ENCODE peak calls at places on chromosomes 12 and 14, in seven cellular contexts. One of them, this sample, is unnamed.

GRCh38 chr12:95942532-95943230 is at the start of gene CCDC38:
- DNase-seq in SK-N-SH: peak; percentile 98
- DNase-seq in WERI-Rb-1: peak; percentile 89
- DNase-seq in body of pancreas: peak; percentile 87
- DNase-seq in testis: peak; percentile 77
- DNase-seq in mucosa of descending colon: peak; percentile 88
- DNase-seq in mammary epithelial cell: peak; percentile 77
- DNase-seq in this sample: peak; percentile 81

GRCh38 chr12:132204064-132204821 is 60.0 kb downstream of the NOC4L start:
- DNase-seq in body of pancreas: no peak
- DNase-seq in mammary epithelial cell: no peak
- DNase-seq in testis: no peak
- DNase-seq in mucosa of descending colon: no peak
- DNase-seq in WERI-Rb-1: peak; percentile 76
- DNase-seq in SK-N-SH: no peak
- DNase-seq in this sample: no peak

GRCh38 chr14:105470812-105471771 is 3.5 kb upstream of the CRIP2 start:
- DNase-seq in body of pancreas: no peak
- DNase-seq in WERI-Rb-1: no peak
- DNase-seq in mammary epithelial cell: no peak
- DNase-seq in SK-N-SH: peak; percentile 83
- DNase-seq in testis: no peak
- DNase-seq in mucosa of descending colon: no peak
- DNase-seq in this sample: no peak

GRCh38 chr12:46266869-46267617 is 1.8 kb downstream of the SLC38A1 start:
- DNase-seq in mucosa of descending colon: peak; percentile 79
- DNase-seq in testis: peak; percentile 53
- DNase-seq in mammary epithelial cell: peak; percentile 51
- DNase-seq in body of pancreas: peak; percentile 67
- DNase-seq in SK-N-SH: peak; percentile 60
- DNase-seq in WERI-Rb-1: peak; percentile 42
- DNase-seq in this sample: peak; percentile 53

GRCh38 chr12:96502477-96502876 is 13.1 kb downstream of the CFAP54 start:
- DNase-seq in testis: no peak
- DNase-seq in WERI-Rb-1: no peak
- DNase-seq in SK-N-SH: no peak
- DNase-seq in mammary epithelial cell: peak; percentile 19
- DNase-seq in body of pancreas: no peak
- DNase-seq in mucosa of descending colon: no peak
- DNase-seq in this sample: no peak

GRCh38 chr14:58871972-58872530 is 234.3 kb downstream of the DACT1 start:
- DNase-seq in mammary epithelial cell: no peak
- DNase-seq in mucosa of descending colon: no peak
- DNase-seq in WERI-Rb-1: no peak
- DNase-seq in testis: no peak
- DNase-seq in SK-N-SH: no peak
- DNase-seq in body of pancreas: no peak
- DNase-seq in this sample: no peak

GRCh38 chr14:94946244-94946643 is 176.3 kb upstream of the GSC start:
- DNase-seq in SK-N-SH: no peak
- DNase-seq in mucosa of descending colon: no peak
- DNase-seq in body of pancreas: no peak
- DNase-seq in mammary epithelial cell: no peak
- DNase-seq in testis: no peak
- DNase-seq in WERI-Rb-1: no peak
- DNase-seq in this sample: no peak

GRCh38 chr14:32006267-32007110 is 70.6 kb upstream of the ARHGAP5 start:
- DNase-seq in mucosa of descending colon: no peak
- DNase-seq in mammary epithelial cell: no peak
- DNase-seq in WERI-Rb-1: peak; percentile 41
- DNase-seq in body of pancreas: peak; percentile 13
- DNase-seq in testis: no peak
- DNase-seq in SK-N-SH: no peak
- DNase-seq in this sample: no peak

GRCh38 chr14:37062191-37062803 is 110.1 kb downstream of the SLC25A21 start:
- DNase-seq in body of pancreas: no peak
- DNase-seq in mammary epithelial cell: no peak
- DNase-seq in WERI-Rb-1: no peak
- DNase-seq in testis: no peak
- DNase-seq in mucosa of descending colon: no peak
- DNase-seq in SK-N-SH: no peak
- DNase-seq in this sample: no peak

GRCh38 chr14:104138098-104138890 is at the start of gene KIF26A:
- DNase-seq in SK-N-SH: peak; percentile 96
- DNase-seq in WERI-Rb-1: peak; percentile 83
- DNase-seq in body of pancreas: no peak
- DNase-seq in mammary epithelial cell: no peak
- DNase-seq in testis: peak; percentile 41
- DNase-seq in mucosa of descending colon: peak; percentile 57
- DNase-seq in this sample: no peak

GRCh38 chr12:48812389-48812788 is 5.9 kb upstream of the CACNB3 start:
- DNase-seq in mucosa of descending colon: no peak
- DNase-seq in testis: no peak
- DNase-seq in SK-N-SH: no peak
- DNase-seq in WERI-Rb-1: no peak
- DNase-seq in body of pancreas: no peak
- DNase-seq in mammary epithelial cell: no peak
- DNase-seq in this sample: no peak

GRCh38 chr12:11822071-11822818 is 172.8 kb downstream of the ETV6 start:
- DNase-seq in mucosa of descending colon: no peak
- DNase-seq in SK-N-SH: no peak
- DNase-seq in body of pancreas: peak; percentile 53
- DNase-seq in testis: no peak
- DNase-seq in WERI-Rb-1: no peak
- DNase-seq in mammary epithelial cell: peak; percentile 73
- DNase-seq in this sample: peak; percentile 29

GRCh38 chr12:6026998-6027397 is 81.9 kb upstream of the ANO2 start:
- DNase-seq in WERI-Rb-1: no peak
- DNase-seq in testis: no peak
- DNase-seq in SK-N-SH: no peak
- DNase-seq in mucosa of descending colon: no peak
- DNase-seq in body of pancreas: no peak
- DNase-seq in mammary epithelial cell: no peak
- DNase-seq in this sample: no peak

GRCh38 chr14:31219169-31219568 is 11.6 kb upstream of the HECTD1 start:
- DNase-seq in testis: no peak
- DNase-seq in mucosa of descending colon: no peak
- DNase-seq in mammary epithelial cell: no peak
- DNase-seq in WERI-Rb-1: no peak
- DNase-seq in body of pancreas: no peak
- DNase-seq in SK-N-SH: no peak
- DNase-seq in this sample: no peak

GRCh38 chr12:4201333-4202105 is 72.0 kb upstream of the CCND2 start:
- DNase-seq in body of pancreas: no peak
- DNase-seq in SK-N-SH: no peak
- DNase-seq in WERI-Rb-1: no peak
- DNase-seq in mammary epithelial cell: no peak
- DNase-seq in mucosa of descending colon: no peak
- DNase-seq in testis: no peak
- DNase-seq in this sample: no peak

GRCh38 chr14:56632192-56632591 is 52.6 kb downstream of the TMEM260 start:
- DNase-seq in mucosa of descending colon: no peak
- DNase-seq in WERI-Rb-1: no peak
- DNase-seq in SK-N-SH: no peak
- DNase-seq in testis: no peak
- DNase-seq in mammary epithelial cell: no peak
- DNase-seq in body of pancreas: no peak
- DNase-seq in this sample: no peak

GRCh38 chr14:99564903-99565259 is 39.1 kb downstream of the CCDC85C start:
- DNase-seq in mammary epithelial cell: no peak
- DNase-seq in WERI-Rb-1: no peak
- DNase-seq in SK-N-SH: peak; percentile 69
- DNase-seq in body of pancreas: no peak
- DNase-seq in mucosa of descending colon: peak; percentile 55
- DNase-seq in testis: no peak
- DNase-seq in this sample: no peak

GRCh38 chr12:21528953-21529352 is 2.9 kb downstream of the SPX start:
- DNase-seq in testis: no peak
- DNase-seq in body of pancreas: peak; percentile 62
- DNase-seq in WERI-Rb-1: no peak
- DNase-seq in mammary epithelial cell: no peak
- DNase-seq in SK-N-SH: no peak
- DNase-seq in mucosa of descending colon: no peak
- DNase-seq in this sample: no peak

GRCh38 chr12:21831671-21832357 is 57.3 kb upstream of the KCNJ8 start:
- DNase-seq in mucosa of descending colon: no peak
- DNase-seq in SK-N-SH: no peak
- DNase-seq in testis: peak; percentile 19
- DNase-seq in WERI-Rb-1: no peak
- DNase-seq in body of pancreas: peak; percentile 39
- DNase-seq in mammary epithelial cell: no peak
- DNase-seq in this sample: no peak

GRCh38 chr12:5246196-5246595 is 185.7 kb upstream of the NTF3 start:
- DNase-seq in SK-N-SH: no peak
- DNase-seq in body of pancreas: no peak
- DNase-seq in WERI-Rb-1: no peak
- DNase-seq in testis: no peak
- DNase-seq in mammary epithelial cell: no peak
- DNase-seq in mucosa of descending colon: no peak
- DNase-seq in this sample: no peak

GRCh38 chr14:106318700-106319099 is 792.3 kb downstream of the TMEM121 start:
- DNase-seq in body of pancreas: no peak
- DNase-seq in SK-N-SH: peak; percentile 57
- DNase-seq in mucosa of descending colon: no peak
- DNase-seq in testis: peak; percentile 20
- DNase-seq in WERI-Rb-1: no peak
- DNase-seq in mammary epithelial cell: no peak
- DNase-seq in this sample: peak; percentile 65

DNA sequence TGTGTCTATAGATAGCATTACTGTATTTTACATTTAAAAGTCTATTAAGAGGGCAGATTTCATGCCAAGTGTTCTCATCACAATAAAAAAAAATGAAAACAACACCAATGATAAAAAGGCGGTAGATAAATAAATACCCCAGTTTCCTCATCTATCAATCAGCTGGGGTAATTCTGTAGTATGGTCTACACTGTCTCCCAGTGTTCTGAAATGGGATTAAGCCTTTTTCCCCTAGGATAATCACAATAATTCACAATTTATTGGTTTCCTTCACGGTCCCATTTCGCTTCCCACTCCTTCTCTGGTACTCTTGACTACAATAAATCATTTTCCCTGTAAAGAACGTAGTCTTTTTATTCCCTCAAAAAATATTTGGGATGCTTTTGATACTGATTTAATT is 114.3 kb downstream of the SSPN start:
- DNase-seq in testis: no peak
- DNase-seq in body of pancreas: no peak
- DNase-seq in WERI-Rb-1: no peak
- DNase-seq in mucosa of descending colon: no peak
- DNase-seq in mammary epithelial cell: no peak
- DNase-seq in SK-N-SH: no peak
- DNase-seq in this sample: no peak
- TF ChIP-seq CTCF in testis: no peak
- TF ChIP-seq CTCF in body of pancreas: no peak
- TF ChIP-seq CTCF in WERI-Rb-1: no peak
- TF ChIP-seq CTCF in mucosa of descending colon: no peak
- TF ChIP-seq CTCF in mammary epithelial cell: peak; percentile 10
- TF ChIP-seq CTCF in SK-N-SH: no peak
- TF ChIP-seq CTCF in this sample: no peak

DNA sequence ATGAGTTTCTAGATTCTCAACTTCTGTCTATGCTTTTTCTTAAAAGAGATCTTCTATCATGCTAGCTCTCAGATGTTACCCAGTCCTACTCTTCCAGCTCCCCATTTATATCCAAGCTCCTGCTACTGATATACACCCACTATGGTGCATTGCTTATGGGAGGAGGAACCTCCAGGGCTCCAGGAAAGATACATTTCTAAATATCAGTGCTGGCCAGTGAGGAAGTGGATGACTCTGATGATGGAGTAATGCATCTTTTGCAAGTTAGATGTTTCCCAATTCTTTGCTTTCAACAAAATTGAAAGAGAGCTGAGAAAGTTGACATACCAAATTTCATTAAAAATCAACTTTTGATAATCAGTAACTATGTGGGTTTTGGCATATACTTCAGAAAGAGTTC is 105.7 kb upstream of the RESF1 start:
- DNase-seq in SK-N-SH: no peak
- DNase-seq in body of pancreas: no peak
- DNase-seq in WERI-Rb-1: no peak
- DNase-seq in mucosa of descending colon: no peak
- DNase-seq in mammary epithelial cell: no peak
- DNase-seq in testis: no peak
- DNase-seq in this sample: no peak
- H3K9me3 ChIP-seq in SK-N-SH: peaks cover 21% of the 10 kb centered on the region
- H3K9me3 ChIP-seq in body of pancreas: no peaks in the 10 kb centered on the region
- H3K9me3 ChIP-seq in WERI-Rb-1: peaks cover 18% of the 10 kb centered on the region
- H3K9me3 ChIP-seq in mucosa of descending colon: peaks cover 31% of the 10 kb centered on the region
- H3K9me3 ChIP-seq in mammary epithelial cell: peaks cover 15% of the 10 kb centered on the region
- H3K9me3 ChIP-seq in testis: no peaks in the 10 kb centered on the region
- H3K9me3 ChIP-seq in this sample: peaks cover 33% of the 10 kb centered on the region

GRCh38 chr14:54486685-54487084 is 2.1 kb downstream of the GMFB start:
- DNase-seq in testis: no peak
- DNase-seq in WERI-Rb-1: no peak
- DNase-seq in mammary epithelial cell: no peak
- DNase-seq in body of pancreas: no peak
- DNase-seq in SK-N-SH: no peak
- DNase-seq in mucosa of descending colon: no peak
- DNase-seq in this sample: no peak

GRCh38 chr14:54488646-54489317 is at the start of gene GMFB:
- DNase-seq in body of pancreas: peak; percentile 94
- DNase-seq in mammary epithelial cell: peak; percentile 95
- DNase-seq in WERI-Rb-1: peak; percentile 91
- DNase-seq in mucosa of descending colon: peak; percentile 95
- DNase-seq in SK-N-SH: peak; percentile 92
- DNase-seq in testis: peak; percentile 94
- DNase-seq in this sample: peak; percentile 81

GRCh38 chr14:54487771-54488170 is 1.0 kb downstream of the GMFB start:
- DNase-seq in SK-N-SH: peak; percentile 63
- DNase-seq in testis: no peak
- DNase-seq in mucosa of descending colon: no peak
- DNase-seq in mammary epithelial cell: peak; percentile 47
- DNase-seq in body of pancreas: no peak
- DNase-seq in WERI-Rb-1: no peak
- DNase-seq in this sample: no peak

GRCh38 chr14:54489318-54489683 is 521 bp upstream of the GMFB start:
- DNase-seq in SK-N-SH: no peak
- DNase-seq in body of pancreas: no peak
- DNase-seq in testis: no peak
- DNase-seq in WERI-Rb-1: no peak
- DNase-seq in mammary epithelial cell: no peak
- DNase-seq in mucosa of descending colon: no peak
- DNase-seq in this sample: no peak

DNA sequence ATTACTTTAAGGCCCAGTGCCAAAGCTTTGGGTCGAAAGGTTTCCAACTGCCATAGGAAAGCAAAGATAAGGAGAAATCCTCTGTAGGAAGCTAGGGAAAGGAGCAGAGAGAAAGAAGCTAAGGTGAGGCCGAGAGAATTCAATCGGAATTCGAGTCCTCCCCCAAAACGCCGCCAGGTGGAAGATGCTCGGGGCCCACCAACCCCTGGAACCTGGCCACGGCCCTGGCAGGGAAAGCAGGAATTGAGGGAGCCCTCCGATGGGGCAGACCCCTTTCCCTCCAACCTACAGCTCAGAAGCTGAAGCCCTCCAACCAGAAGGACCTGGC is 498 bp downstream of the GMFB start:
- DNase-seq in mucosa of descending colon: no peak
- DNase-seq in body of pancreas: no peak
- DNase-seq in WERI-Rb-1: no peak
- DNase-seq in testis: no peak
- DNase-seq in SK-N-SH: no peak
- DNase-seq in mammary epithelial cell: no peak
- DNase-seq in this sample: no peak
- TF ChIP-seq CTCF in mucosa of descending colon: no peak
- TF ChIP-seq CTCF in body of pancreas: peak; percentile 24
- TF ChIP-seq CTCF in WERI-Rb-1: peak; percentile 19
- TF ChIP-seq CTCF in testis: no peak
- TF ChIP-seq CTCF in SK-N-SH: peak; percentile 26
- TF ChIP-seq CTCF in mammary epithelial cell: peak; percentile 29
- TF ChIP-seq CTCF in this sample: no peak

GRCh38 chr12:76075448-76075847 is 9.0 kb downstream of the NAP1L1 start:
- DNase-seq in WERI-Rb-1: no peak
- DNase-seq in mucosa of descending colon: no peak
- DNase-seq in body of pancreas: no peak
- DNase-seq in testis: no peak
- DNase-seq in mammary epithelial cell: no peak
- DNase-seq in SK-N-SH: no peak
- DNase-seq in this sample: no peak
- H3K9me3 ChIP-seq in WERI-Rb-1: no peaks in the 10 kb centered on the region
- H3K9me3 ChIP-seq in mucosa of descending colon: no peaks in the 10 kb centered on the region
- H3K9me3 ChIP-seq in body of pancreas: no peaks in the 10 kb centered on the region
- H3K9me3 ChIP-seq in testis: no peaks in the 10 kb centered on the region
- H3K9me3 ChIP-seq in mammary epithelial cell: no peaks in the 10 kb centered on the region
- H3K9me3 ChIP-seq in SK-N-SH: peaks cover 11% of the 10 kb centered on the region
- H3K9me3 ChIP-seq in this sample: no peaks in the 10 kb centered on the region

This sample was measured in CD4-positive, alpha-beta T cell.